ENCODE peak calls at places on chromosomes 7 and 10, in eight cellular contexts. Q is thoracic aorta, U is ovary, L is BJ, Z is OCI-LY7, J is tibial artery, Y is Calu3, M is choroid plexus epithelial cell. A is an unnamed sample.
A peak's percentile ranks its signal among the peaks of the same experiment; 100 is the strongest.

GRCh38 chr10:14447112-14447839 is 116.6 kb upstream of the FRMD4A start:
- DNase-seq in Q (no peak), J (no peak), M (no peak), U (no peak), Y (no peak), L (no peak), Z (no peak), A (no peak)

GRCh38 chr7:11831727-11832495 is at the start of gene THSD7A:
- DNase-seq in Z (no peak), L (no peak), M (peak; percentile 54), Q (no peak), J (peak; percentile 60), Y (peak; percentile 81), U (peak; percentile 37), A (peak; percentile 70)

GRCh38 chr7:1939434-1940401 is 269.6 kb downstream of the ELFN1 start:
- DNase-seq in Q (no peak), Z (no peak), L (no peak), M (no peak), Y (no peak), U (no peak), J (no peak), A (peak; percentile 15)

GRCh38 chr10:69048103-69048502 is 39.8 kb upstream of the SRGN start:
- DNase-seq in Q (no peak), J (peak; percentile 74), L (no peak), U (no peak), Z (no peak), M (peak; percentile 53), Y (no peak), A (peak; percentile 33)

GRCh38 chr10:24983946-24984345 is 31.5 kb upstream of the PRTFDC1 start:
- DNase-seq in M (no peak), U (no peak), Y (no peak), J (no peak), L (no peak), Q (no peak), Z (no peak), A (peak; percentile 30)

GRCh38 chr10:133161486-133162051 is 1.6 kb downstream of the KNDC1 start:
- DNase-seq in M (no peak), Y (no peak), L (no peak), J (peak; percentile 60), Q (no peak), U (no peak), Z (no peak), A (no peak)

GRCh38 chr7:75993689-75994387 is 557 bp downstream of the TMEM120A start:
- DNase-seq in Z (no peak), U (peak; percentile 76), Y (peak; percentile 32), L (no peak), M (peak; percentile 62), J (peak; percentile 98), Q (peak; percentile 53), A (peak; percentile 48)

GRCh38 chr10:6145979-6146432 is 56.7 kb upstream of the PFKFB3 start:
- DNase-seq in J (no peak), L (no peak), U (no peak), Z (peak; percentile 31), Q (no peak), M (no peak), Y (no peak), A (no peak)

GRCh38 chr10:22715290-22715625 is 880 bp upstream of the PIP4K2A start:
- DNase-seq in Y (no peak), J (no peak), Q (no peak), M (no peak), L (no peak), Z (no peak), U (no peak), A (no peak)

GRCh38 chr7:115707236-115707635 is 323.3 kb downstream of the TFEC start:
- DNase-seq in Q (no peak), U (no peak), M (peak; percentile 31), L (no peak), Y (peak; percentile 72), Z (peak; percentile 13), J (no peak), A (peak; percentile 5)
- TF ChIP-seq CTCF in Q (no peak), U (no peak), M (peak; percentile 50), L (peak; percentile 45), Y (peak; percentile 66), Z (peak; percentile 39), J (no peak), A (no peak)

DNA sequence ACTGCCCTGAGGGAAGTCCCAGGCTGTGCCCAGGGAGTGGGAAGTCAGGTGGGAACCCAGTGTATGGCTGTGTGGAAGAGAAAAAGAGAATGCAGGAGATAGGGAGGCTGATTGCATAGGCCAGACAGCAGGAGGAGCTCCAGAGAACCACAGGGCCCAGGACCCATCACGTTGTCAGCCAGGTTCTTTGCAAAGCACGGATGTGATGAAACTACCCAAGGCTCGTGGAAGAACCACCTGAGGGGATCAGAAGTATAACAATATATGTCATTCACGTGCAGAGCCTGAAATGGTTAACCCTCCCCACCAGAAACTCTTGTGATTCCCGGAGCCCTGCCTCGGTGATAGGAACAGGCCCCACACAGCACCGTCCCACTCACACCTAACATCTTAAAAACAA is 83.6 kb downstream of the LARP4B start:
- DNase-seq in M (peak; percentile 72), J (no peak), U (no peak), Q (no peak), Z (no peak), Y (no peak), L (no peak), A (peak; percentile 14)
- TF ChIP-seq CTCF in M (peak; percentile 69), J (no peak), U (no peak), Q (no peak), Z (peak; percentile 21), Y (no peak), L (no peak), A (no peak)

DNA sequence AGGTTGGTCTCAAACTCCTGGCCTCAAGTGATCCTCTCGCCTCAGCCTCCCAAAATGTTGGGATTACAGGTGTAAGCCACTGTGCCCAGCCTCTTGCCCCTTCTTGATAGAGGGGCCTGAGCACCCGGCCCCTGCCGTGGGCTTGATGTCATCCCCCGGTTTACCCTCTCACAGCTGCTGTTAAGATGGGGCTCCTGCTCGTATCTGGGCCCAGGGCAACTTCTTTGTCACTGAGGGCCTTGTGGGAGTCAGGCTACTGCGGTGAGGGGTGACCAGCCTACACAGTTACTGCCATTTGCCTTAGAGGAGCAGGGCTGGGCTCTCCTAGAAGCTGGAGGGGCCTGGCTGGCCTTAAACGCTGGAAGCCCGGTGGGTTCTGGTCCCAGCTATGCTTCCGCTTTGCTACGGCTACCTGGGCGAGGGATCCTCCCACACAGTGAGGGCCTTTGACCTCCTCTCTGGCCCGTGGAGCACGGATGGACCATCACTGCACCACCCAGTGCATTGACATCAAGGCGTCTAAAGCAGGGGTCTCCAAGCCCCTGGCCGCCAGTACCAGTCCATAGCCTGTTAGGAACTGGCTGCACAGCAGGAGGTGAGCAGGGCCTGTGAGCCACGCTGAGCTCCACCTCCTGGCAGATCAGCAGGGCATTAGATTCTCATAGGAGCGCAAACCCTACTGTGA is 1.1 kb upstream of the TMEM130 start:
- DNase-seq in L (no peak), J (peak; percentile 59), Y (no peak), Z (no peak), Q (no peak), U (no peak), M (no peak), A (no peak)
- TF ChIP-seq CTCF in L (no peak), J (no peak), Y (no peak), Z (no peak), Q (no peak), U (no peak), M (no peak), A (no peak)

DNA sequence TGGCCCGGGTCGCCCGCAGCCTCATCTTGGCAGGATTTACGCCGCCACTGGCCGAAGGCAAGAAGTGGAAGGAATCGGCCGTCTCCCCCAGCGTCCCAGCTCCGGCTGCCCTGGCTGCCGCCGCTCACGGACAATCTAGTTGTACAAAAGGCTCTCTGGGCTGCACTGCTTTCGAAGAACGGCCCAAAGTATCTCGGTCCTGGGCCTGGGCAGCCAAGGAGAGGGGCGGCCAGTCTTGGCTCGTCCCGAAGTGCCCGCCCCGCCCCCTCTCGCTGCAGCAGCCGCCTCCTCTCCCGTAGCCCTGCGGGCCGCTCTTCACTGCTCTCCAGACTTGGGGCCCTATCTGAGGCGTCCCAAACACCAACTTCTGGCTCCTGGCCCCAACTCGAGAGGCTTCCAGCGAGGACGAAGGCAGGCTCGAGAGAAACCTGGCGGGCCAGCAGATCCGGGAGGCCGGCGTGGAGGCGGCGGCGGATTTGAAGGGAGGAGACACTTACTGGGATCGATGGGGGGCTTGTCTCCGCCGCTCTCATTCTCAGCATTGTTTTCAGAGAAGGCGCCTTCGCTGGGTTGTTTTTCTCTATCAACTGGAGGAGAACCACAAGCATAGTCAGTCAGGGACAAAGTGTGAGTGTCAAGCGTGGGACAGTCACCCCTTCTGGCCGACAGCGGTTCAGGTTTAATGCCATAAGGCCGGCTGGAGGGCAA is 802 bp downstream of the HOXA9 start:
- DNase-seq in L (no peak), Z (no peak), U (no peak), Q (no peak), M (no peak), J (peak; percentile 84), Y (no peak), A (no peak)
- TF ChIP-seq CTCF in L (peak; percentile 3), Z (no peak), U (no peak), Q (no peak), M (no peak), J (peak; percentile 3), Y (no peak), A (no peak)

GRCh38 chr10:12156367-12157123 is 27.1 kb downstream of the SEC61A2 start:
- DNase-seq in Q (no peak), U (no peak), L (no peak), J (no peak), Z (no peak), M (no peak), Y (no peak), A (no peak)

GRCh38 chr10:12150163-12150562 is 20.7 kb downstream of the SEC61A2 start:
- DNase-seq in Z (no peak), M (no peak), Q (no peak), U (no peak), L (no peak), Y (no peak), J (no peak), A (no peak)

GRCh38 chr10:12154516-12154915 is 25.0 kb downstream of the SEC61A2 start:
- DNase-seq in M (no peak), Y (no peak), U (no peak), L (no peak), Z (no peak), Q (no peak), J (no peak), A (no peak)
- TF ChIP-seq CTCF in M (no peak), Y (no peak), U (no peak), L (no peak), Z (no peak), Q (no peak), J (no peak), A (no peak)